ENCODE peak calls at places on chromosomes 3 and 15, in eight cellular contexts. V is foreskin keratinocyte; I is A549; T is CD4-positive, alpha-beta T cell; Z is mesendoderm; L is Peyer's patch; Q is body of pancreas; C is substantia nigra. F is an unnamed sample.

GRCh38 chr3:30307548-30307947 is 298.9 kb upstream of the TGFBR2 start:
- DNase-seq in Z (no peak), I (no peak), V (no peak), L (no peak), Q (no peak), C (no peak), T (no peak), F (no peak)

GRCh38 chr3:30770387-30770786 is 124.1 kb downstream of the GADL1 start:
- DNase-seq in T (no peak), Q (peak), I (peak), Z (peak), L (no peak), C (no peak), V (peak), F (peak)

GRCh38 chr3:113084777-113085176 is 94.0 kb downstream of the GTPBP8 start:
- DNase-seq in Z (no peak), L (no peak), Q (peak), T (no peak), V (peak), I (no peak), C (no peak), F (no peak)

GRCh38 chr3:31468433-31468832 is 64.3 kb upstream of the STT3B start:
- DNase-seq in L (no peak), T (no peak), Q (no peak), I (no peak), V (no peak), Z (no peak), C (no peak), F (no peak)

GRCh38 chr3:114760679-114761078 is 386.4 kb downstream of the ZBTB20 start:
- DNase-seq in V (no peak), T (no peak), Q (no peak), C (no peak), I (no peak), Z (no peak), L (no peak), F (no peak)

GRCh38 chr3:60440869-60441268 is 810.4 kb downstream of the FHIT start:
- DNase-seq in Q (no peak), Z (no peak), L (no peak), V (no peak), T (no peak), I (no peak), C (no peak), F (no peak)

GRCh38 chr3:167032267-167032876 is 347.7 kb downstream of the ZBBX start:
- DNase-seq in T (no peak), Z (peak), V (peak), L (no peak), Q (peak), C (no peak), I (no peak), F (no peak)

GRCh38 chr3:191136347-191136746 is 62.7 kb upstream of the OSTN start:
- DNase-seq in L (no peak), Z (peak), Q (no peak), C (no peak), T (no peak), V (no peak), I (no peak), F (no peak)

GRCh38 chr15:59313703-59314332 is 58.9 kb downstream of the MYO1E start:
- DNase-seq in Z (no peak), I (peak), L (peak), V (peak), T (no peak), Q (peak), C (no peak), F (peak)

GRCh38 chr3:32869513-32870047 is 51.8 kb downstream of the TRIM71 start:
- DNase-seq in Z (peak), V (no peak), Q (no peak), I (no peak), L (no peak), T (no peak), C (no peak), F (no peak)

GRCh38 chr3:23712656-23713559 is 92.8 kb upstream of the UBE2E1 start:
- DNase-seq in C (no peak), T (no peak), V (no peak), L (no peak), I (no peak), Z (peak), Q (peak), F (no peak)

GRCh38 chr3:59559721-59560514 is 510.1 kb upstream of the CFAP20DC start:
- DNase-seq in C (no peak), T (no peak), Z (peak), V (peak), L (no peak), Q (no peak), I (peak), F (no peak)

GRCh38 chr15:51030649-51031316 is 63.9 kb downstream of the TNFAIP8L3 start:
- DNase-seq in C (no peak), L (no peak), T (no peak), Q (peak), Z (no peak), V (peak), I (peak), F (no peak)

GRCh38 chr3:115581347-115582135 is 41.8 kb upstream of the GAP43 start:
- DNase-seq in V (no peak), T (no peak), I (no peak), Z (peak), L (no peak), C (no peak), Q (no peak), F (no peak)

GRCh38 chr3:157746391-157746790 is 243.2 kb upstream of the VEPH1 start:
- DNase-seq in V (peak), C (no peak), Z (no peak), T (no peak), I (no peak), Q (no peak), L (no peak), F (no peak)

GRCh38 chr15:90086868-90087268 is 15.4 kb downstream of the IDH2 start:
- DNase-seq in T (peak), V (no peak), L (peak), Z (peak), I (peak), C (no peak), Q (no peak), F (no peak)

GRCh38 chr3:171225698-171226097 is 199.2 kb upstream of the SLC2A2 start:
- DNase-seq in L (no peak), I (no peak), Z (no peak), V (peak), T (no peak), Q (no peak), C (no peak), F (no peak)

GRCh38 chr3:153552887-153553604 is 391.0 kb downstream of the RAP2B start:
- DNase-seq in V (no peak), C (no peak), Q (no peak), Z (no peak), I (no peak), L (no peak), T (no peak), F (no peak)

GRCh38 chr15:41820791-41821423 is 7.0 kb upstream of the JMJD7 start:
- DNase-seq in V (no peak), I (no peak), L (no peak), Z (no peak), C (no peak), T (no peak), Q (peak), F (no peak)

GRCh38 chr3:107753494-107753893 is 230.7 kb downstream of the BBX start:
- DNase-seq in C (peak), Z (peak), V (no peak), Q (peak), T (peak), I (peak), L (no peak), F (no peak)

GRCh38 chr15:77497108-77497737 is 76.5 kb downstream of the HMG20A start:
- DNase-seq in Z (peak), I (no peak), C (peak), V (no peak), L (no peak), T (no peak), Q (peak), F (no peak)
- H3K27ac ChIP-seq in Z (peak), I (peak), C (peak), V (no peak), L (peak), T (no peak), Q (peak), F (peak)

GRCh38 chr3:183826448-183826847 is 1.1 kb upstream of the MAP6D1 start:
- DNase-seq in C (no peak), L (no peak), Z (no peak), Q (peak), T (no peak), V (no peak), I (no peak), F (no peak)
- H3K27ac ChIP-seq in C (peak), L (no peak), Z (no peak), Q (no peak), T (no peak), V (no peak), I (no peak), F (no peak)

GRCh38 chr15:77243716-77244401 is 172.9 kb upstream of the TSPAN3 start:
- DNase-seq in I (no peak), C (no peak), T (no peak), L (no peak), Z (no peak), V (no peak), Q (no peak), F (no peak)
- H3K27ac ChIP-seq in I (no peak), C (no peak), T (no peak), L (no peak), Z (no peak), V (no peak), Q (no peak), F (no peak)

DNA sequence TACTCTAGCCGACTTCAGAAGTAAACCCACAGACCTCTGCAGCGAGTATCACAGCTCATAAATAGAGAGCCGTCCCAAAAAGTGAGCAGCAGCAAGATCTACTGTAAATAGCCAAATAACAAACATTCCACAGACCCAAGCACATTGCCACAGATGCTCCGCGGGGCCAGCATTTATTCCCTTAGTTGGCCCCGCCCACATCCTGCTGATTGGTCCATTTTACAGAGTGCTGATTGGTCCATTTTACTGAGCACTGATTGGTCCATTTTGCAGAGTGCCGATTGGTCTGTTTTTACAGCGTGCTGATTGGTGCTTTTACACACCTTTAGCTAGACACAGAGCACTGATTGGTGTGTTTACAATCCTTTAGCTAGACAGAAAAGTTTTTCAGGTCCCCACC is 17.3 kb upstream of the GABRB3 start:
- DNase-seq in C (no peak), L (no peak), V (no peak), T (no peak), Q (no peak), I (no peak), Z (peak), F (no peak)
- H3K27ac ChIP-seq in C (no peak), L (no peak), V (no peak), T (no peak), Q (no peak), I (no peak), Z (no peak), F (no peak)

GRCh38 chr3:128482175-128482856 is 10.7 kb downstream of the GATA2 start:
- DNase-seq in Z (no peak), L (no peak), V (no peak), Q (no peak), C (no peak), T (no peak), I (no peak), F (no peak)
- H3K27ac ChIP-seq in Z (no peak), L (peak), V (no peak), Q (no peak), C (no peak), T (no peak), I (peak), F (no peak)

GRCh38 chr3:69776926-69777581 is 37.8 kb downstream of the MITF start:
- DNase-seq in Z (no peak), V (no peak), T (no peak), C (no peak), I (no peak), Q (no peak), L (no peak), F (no peak)
- H3K27ac ChIP-seq in Z (no peak), V (no peak), T (no peak), C (no peak), I (no peak), Q (no peak), L (no peak), F (no peak)

GRCh38 chr15:100124936-100125626 is 216.7 kb downstream of the ADAMTS17 start:
- DNase-seq in I (no peak), C (no peak), L (no peak), T (no peak), Z (no peak), V (no peak), Q (no peak), F (no peak)

GRCh38 chr15:100129677-100130076 is 212.1 kb downstream of the ADAMTS17 start:
- DNase-seq in Q (no peak), I (no peak), V (no peak), L (no peak), C (no peak), Z (peak), T (no peak), F (no peak)

GRCh38 chr15:100123611-100124010 is 218.2 kb downstream of the ADAMTS17 start:
- DNase-seq in T (no peak), L (no peak), V (no peak), Q (no peak), C (no peak), Z (no peak), I (no peak), F (no peak)

GRCh38 chr15:100124361-100124760 is 217.4 kb downstream of the ADAMTS17 start:
- DNase-seq in T (no peak), V (no peak), Z (no peak), I (no peak), C (no peak), L (no peak), Q (no peak), F (no peak)

GRCh38 chr15:100125627-100126231 is 216.0 kb downstream of the ADAMTS17 start:
- DNase-seq in Q (peak), I (no peak), V (no peak), C (peak), L (no peak), T (no peak), Z (no peak), F (peak)
- H3K27ac ChIP-seq in Q (no peak), I (no peak), V (no peak), C (no peak), L (peak), T (no peak), Z (no peak), F (peak)

GRCh38 chr3:52225452-52226228 is at the start of gene TLR9:
- DNase-seq in I (no peak), Z (no peak), T (no peak), C (no peak), V (no peak), Q (no peak), L (peak), F (no peak)
- H3K27ac ChIP-seq in I (no peak), Z (no peak), T (peak), C (no peak), V (no peak), Q (no peak), L (no peak), F (no peak)

F was measured in ascending aorta.